ENCODE peak calls at places on chromosomes 16 and 17, in eight cellular contexts. K is uterus; S is HFF-Myc; Z is activated naive CD8-positive, alpha-beta T cell treated with anti-CD3 and anti-CD28 coated beads, Interleukin-2, amount 10 ng/mL, durations not matched to agents 7 days and 5 days; E is HEK293T; C is A673; J is caudate nucleus; T is adrenal gland. P is an unnamed sample.

GRCh38 chr16:63442246-63442645 is 1406.0 kb upstream of the CDH8 start:
- DNase-seq in K (no peak), S (no peak), J (no peak), T (no peak), E (no peak), C (no peak), Z (no peak), P (no peak)

GRCh38 chr16:54325616-54326265 is 39.2 kb upstream of the IRX3 start:
- DNase-seq in K (no peak), T (no peak), E (no peak), C (no peak), S (no peak), Z (no peak), J (no peak), P (no peak)

GRCh38 chr16:3187798-3188674 is at the start of gene OR1F1:
- DNase-seq in E (peak; percentile 34), Z (peak; percentile 74), C (peak; percentile 88), S (peak; percentile 68), T (no peak), K (no peak), J (no peak), P (peak; percentile 72)

GRCh38 chr16:81695431-81695890 is 83.6 kb upstream of the PLCG2 start:
- DNase-seq in T (no peak), C (no peak), S (no peak), K (no peak), J (no peak), Z (no peak), E (no peak), P (no peak)

GRCh38 chr16:74734361-74735161 is 33.9 kb upstream of the MLKL start:
- DNase-seq in S (no peak), E (no peak), J (no peak), C (no peak), T (no peak), Z (no peak), K (no peak), P (no peak)

GRCh38 chr17:49361129-49361901 is 735 bp downstream of the ZNF652 start:
- DNase-seq in C (peak; percentile 50), E (no peak), Z (peak; percentile 83), J (peak; percentile 20), S (no peak), K (peak; percentile 40), T (peak; percentile 46), P (peak; percentile 94)

GRCh38 chr17:66165537-66166123 is 26.3 kb downstream of the CEP112 start:
- DNase-seq in S (peak; percentile 33), T (no peak), C (peak; percentile 72), J (no peak), K (no peak), E (peak; percentile 55), Z (no peak), P (no peak)

GRCh38 chr17:75084039-75084660 is 3.6 kb upstream of the SLC16A5 start:
- DNase-seq in K (no peak), Z (no peak), E (no peak), T (peak; percentile 52), J (no peak), S (no peak), C (no peak), P (no peak)

GRCh38 chr17:42428141-42428944 is 5.3 kb upstream of the CAVIN1 start:
- DNase-seq in K (no peak), J (peak; percentile 4), Z (no peak), T (peak; percentile 72), E (peak; percentile 66), C (peak; percentile 83), S (peak; percentile 93), P (no peak)

GRCh38 chr17:13415877-13416416 is 185.8 kb downstream of the HS3ST3A1 start:
- DNase-seq in J (no peak), C (peak; percentile 2), Z (no peak), K (no peak), T (peak; percentile 92), E (peak; percentile 11), S (no peak), P (no peak)

GRCh38 chr16:68287276-68288251 is 23.2 kb downstream of the SLC7A6OS start:
- DNase-seq in S (peak; percentile 43), T (peak; percentile 93), Z (peak; percentile 44), J (no peak), K (peak; percentile 58), E (no peak), C (no peak), P (peak; percentile 82)

GRCh38 chr17:44961921-44962350 is 6.2 kb downstream of the C1QL1 start:
- DNase-seq in E (peak; percentile 49), C (no peak), J (no peak), T (no peak), K (no peak), S (no peak), Z (no peak), P (no peak)

GRCh38 chr17:72812823-72813222 is 279.7 kb downstream of the SLC39A11 start:
- DNase-seq in Z (no peak), K (no peak), J (no peak), T (no peak), C (no peak), S (no peak), E (no peak), P (no peak)

GRCh38 chr17:28552201-28552999 is at the start of gene UNC119:
- DNase-seq in S (no peak), K (peak; percentile 79), Z (peak; percentile 91), C (peak; percentile 86), E (peak; percentile 86), T (peak; percentile 70), J (peak; percentile 5), P (peak; percentile 97)

GRCh38 chr17:8117980-8118768 is at the start of gene ALOXE3:
- DNase-seq in C (peak; percentile 56), J (no peak), T (peak; percentile 61), E (no peak), Z (peak; percentile 41), S (no peak), K (peak; percentile 54), P (peak; percentile 81)

GRCh38 chr17:3960764-3961163 is 3.5 kb downstream of the ATP2A3 start:
- DNase-seq in J (no peak), K (no peak), E (no peak), T (peak; percentile 96), C (no peak), S (no peak), Z (no peak), P (no peak)

GRCh38 chr17:7060165-7060890 is 16.4 kb upstream of the SLC16A11 start:
- DNase-seq in E (no peak), S (no peak), T (no peak), Z (no peak), C (peak; percentile 27), J (no peak), K (no peak), P (no peak)

GRCh38 chr17:11490171-11490760 is 108.0 kb upstream of the DNAH9 start:
- DNase-seq in C (no peak), E (no peak), T (no peak), K (no peak), Z (no peak), J (no peak), S (no peak), P (no peak)

GRCh38 chr16:88726981-88727380 is 20.7 kb downstream of the CTU2 start:
- DNase-seq in J (no peak), K (no peak), S (no peak), C (no peak), E (no peak), T (no peak), Z (no peak), P (no peak)

GRCh38 chr17:17741346-17742023 is 60.2 kb downstream of the RAI1 start:
- DNase-seq in C (peak; percentile 23), Z (no peak), J (peak; percentile 76), K (no peak), E (no peak), S (no peak), T (peak; percentile 74), P (no peak)

GRCh38 chr17:47692895-47693666 is 880 bp upstream of the TBKBP1 start:
- DNase-seq in J (no peak), K (no peak), E (no peak), T (peak; percentile 25), S (no peak), C (no peak), Z (no peak), P (no peak)

GRCh38 chr16:17469011-17469741 is 1.6 kb downstream of the XYLT1 start:
- DNase-seq in K (no peak), S (no peak), Z (no peak), E (no peak), C (no peak), T (no peak), J (no peak), P (peak; percentile 70)

GRCh38 chr16:88533945-88534641 is 36.1 kb upstream of the ZC3H18 start:
- DNase-seq in C (peak; percentile 87), Z (peak; percentile 91), S (no peak), T (peak; percentile 62), E (peak; percentile 72), J (no peak), K (peak; percentile 83), P (peak; percentile 95)

GRCh38 chr17:28530926-28531325 is 21.5 kb downstream of the UNC119 start:
- DNase-seq in K (no peak), Z (no peak), J (no peak), S (no peak), E (no peak), T (no peak), C (no peak), P (no peak)